ENCODE peak calls at places on chromosomes 1 and 21, in four cellular contexts. M is heart left ventricle, I is neural progenitor cell, R is colonic mucosa. N is an unnamed sample.

GRCh38 chr1:204751883-204752687 is 66.5 kb upstream of the LRRN2 start:
- DNase-seq in M (no peak), R (peak; percentile 86), I (peak; percentile 57), N (no peak)

GRCh38 chr1:185646202-185646683 is 87.9 kb upstream of the HMCN1 start:
- DNase-seq in R (peak; percentile 83), M (no peak), I (peak; percentile 89), N (peak; percentile 64)

GRCh38 chr1:233060595-233060994 is 110.2 kb downstream of the NTPCR start:
- DNase-seq in I (peak; percentile 24), R (no peak), M (no peak), N (no peak)

GRCh38 chr1:54323324-54323739 is 82.9 kb downstream of the SSBP3 start:
- DNase-seq in M (no peak), I (no peak), R (peak; percentile 53), N (no peak)

GRCh38 chr1:18099026-18099425 is 8.6 kb upstream of the IGSF21 start:
- DNase-seq in R (no peak), M (no peak), I (no peak), N (no peak)

GRCh38 chr1:64282353-64282752 is 78.9 kb downstream of the UBE2U start:
- DNase-seq in I (peak; percentile 23), R (no peak), M (no peak), N (no peak)

GRCh38 chr21:42238185-42238934 is 19.4 kb downstream of the ABCG1 start:
- DNase-seq in M (no peak), I (no peak), R (no peak), N (no peak)

GRCh38 chr1:20701446-20701845 is 16.4 kb downstream of the KIF17 start:
- DNase-seq in M (no peak), R (no peak), I (no peak), N (no peak)

GRCh38 chr1:55937840-55938375 is 641.5 kb downstream of the PLPP3 start:
- DNase-seq in M (no peak), I (no peak), R (no peak), N (no peak)

GRCh38 chr1:64886877-64887276 is 79.5 kb downstream of the JAK1 start:
- DNase-seq in R (no peak), M (no peak), I (peak; percentile 91), N (no peak)

GRCh38 chr1:72891976-72892375 is 609.6 kb upstream of the NEGR1 start:
- DNase-seq in M (no peak), I (no peak), R (no peak), N (no peak)

GRCh38 chr21:35340273-35340672 is 291.2 kb upstream of the RUNX1 start:
- DNase-seq in M (no peak), I (no peak), R (no peak), N (no peak)

GRCh38 chr21:14600569-14601308 is 54.6 kb upstream of the SAMSN1 start:
- DNase-seq in I (no peak), R (no peak), M (no peak), N (no peak)

GRCh38 chr1:220420700-220421099 is 107.2 kb upstream of the MARK1 start:
- DNase-seq in M (no peak), R (no peak), I (no peak), N (no peak)

DNA sequence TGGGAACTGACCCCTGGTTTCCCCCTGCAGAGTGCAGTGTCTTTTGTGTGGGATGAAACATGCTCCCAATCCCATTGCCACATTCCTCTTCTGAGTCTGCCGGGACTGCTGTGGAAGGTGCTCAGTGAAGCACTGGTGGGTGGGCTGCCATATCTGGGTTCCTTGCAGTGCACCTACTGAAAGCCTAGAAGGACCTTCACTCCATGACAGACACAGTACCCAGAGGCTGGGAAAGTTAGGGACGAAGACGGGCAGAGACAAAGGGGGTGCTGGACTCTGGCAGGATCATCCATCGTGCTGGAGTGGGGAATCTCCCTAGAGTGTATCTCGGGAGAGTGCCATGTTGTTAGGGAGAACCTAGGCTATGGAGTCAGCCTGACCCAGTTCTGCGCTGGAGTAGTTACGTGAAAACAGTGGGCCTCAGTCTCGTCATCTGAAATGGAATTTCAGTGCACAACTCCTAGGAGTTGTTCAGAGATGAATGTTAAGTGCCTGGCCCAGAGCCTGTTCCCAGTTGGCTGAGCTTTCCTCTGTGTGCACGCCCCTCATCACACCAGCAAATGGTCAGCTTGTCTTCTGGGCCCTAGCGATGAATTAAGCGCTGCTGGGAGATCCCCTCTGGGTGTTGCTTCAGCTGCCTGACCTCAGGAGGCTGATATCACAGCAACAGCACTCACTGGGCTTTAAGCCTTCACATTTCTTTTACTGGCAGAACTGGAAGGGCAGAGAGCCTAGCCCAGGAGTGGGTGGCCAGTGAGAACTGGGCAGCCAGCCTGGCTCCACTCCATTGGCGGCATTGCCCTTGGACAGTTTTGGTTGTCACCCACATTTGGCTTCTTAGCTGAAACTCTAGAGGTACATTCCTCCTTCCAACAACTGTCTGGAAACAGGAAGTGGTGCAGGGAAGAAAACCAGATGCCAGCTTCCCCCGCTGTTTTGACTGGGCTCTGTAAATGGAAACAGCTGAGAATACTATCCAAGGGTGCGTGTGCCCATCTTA is 479.8 kb upstream of the VAMP3 start:
- DNase-seq in M (peak; percentile 68), I (no peak), R (no peak), N (peak; percentile 28)
- TF ChIP-seq CTCF in M (no peak), I (no peak), R (no peak), N (no peak)

DNA sequence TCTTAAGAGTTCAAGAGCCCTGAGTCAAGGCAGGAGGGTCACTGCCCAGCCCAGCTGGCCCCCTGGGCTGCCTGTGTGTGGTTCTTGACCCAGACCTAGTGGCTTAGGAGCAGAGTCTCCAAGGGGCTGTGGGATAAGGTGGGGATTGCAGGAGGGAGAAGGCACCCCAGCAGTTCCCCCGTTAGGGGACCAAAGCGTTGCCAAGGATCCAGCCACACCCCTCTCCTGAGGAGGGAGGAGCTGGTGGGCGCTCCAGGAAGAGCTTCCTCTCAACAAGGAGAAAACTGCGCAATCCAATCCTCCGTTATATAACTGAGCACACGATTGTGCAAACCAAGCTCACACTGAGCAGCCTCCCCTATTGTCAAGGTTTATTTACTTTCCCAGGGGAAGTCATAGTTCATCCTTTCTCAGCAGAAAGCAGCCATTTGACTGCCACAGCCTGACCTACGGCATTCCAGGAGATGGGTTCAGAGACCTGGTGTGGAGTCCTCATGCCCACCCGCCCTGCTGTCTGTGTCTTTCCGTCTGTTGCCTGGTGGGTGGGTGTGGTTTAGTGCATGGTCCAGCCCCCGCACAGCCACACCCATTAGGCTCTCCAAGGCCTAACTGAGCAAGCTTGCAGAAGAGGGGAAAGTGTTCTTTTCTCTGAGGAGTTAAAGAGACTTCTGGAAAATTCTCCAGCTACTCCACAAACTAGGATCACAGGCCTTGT is 3.5 kb downstream of the EPHX1 start:
- DNase-seq in I (peak; percentile 37), R (peak; percentile 76), M (peak; percentile 80), N (peak; percentile 66)
- H3K4me1 ChIP-seq in I (peaks cover 47% of the 10 kb centered on the region), R (peaks cover 35% of the 10 kb centered on the region), M (peaks cover 27% of the 10 kb centered on the region), N (peaks cover 48% of the 10 kb centered on the region)

GRCh38 chr1:47232187-47232874 is at the start of gene TAL1:
- DNase-seq in I (peak; percentile 66), M (peak; percentile 56), R (no peak), N (no peak)
- H3K4me3 ChIP-seq in I (peak within 1 kb of the TSS; percentile 38), M (peak within 1 kb of the TSS; percentile 70), R (peak within 1 kb of the TSS; percentile 13), N (peak within 1 kb of the TSS; percentile 74)

DNA sequence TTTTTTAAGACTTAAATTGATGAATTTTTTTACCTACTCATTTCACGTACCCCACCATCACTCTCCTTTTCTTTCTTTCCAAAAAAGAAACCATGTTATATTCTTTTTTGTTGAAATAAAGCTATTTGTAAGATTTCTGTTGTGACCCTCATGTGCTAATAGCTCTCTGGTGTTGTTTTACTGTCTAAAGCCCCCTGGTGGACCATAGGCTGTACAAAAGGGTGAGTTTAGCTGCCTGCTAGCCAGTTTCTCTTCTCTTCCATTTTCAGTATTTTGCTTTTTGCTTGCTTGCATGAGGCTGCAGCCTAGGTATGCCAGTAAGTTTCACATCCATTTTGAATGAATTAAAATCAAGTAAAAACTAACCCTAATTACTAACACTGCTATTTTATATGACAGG is 15.6 kb upstream of the VAMP3 start:
- DNase-seq in R (no peak), I (peak; percentile 43), M (no peak), N (no peak)
- TF ChIP-seq CTCF in R (no peak), I (peak; percentile 63), M (no peak), N (no peak)

GRCh38 chr1:25804964-25805862 is 5.2 kb downstream of the SELENON start:
- DNase-seq in M (peak; percentile 42), I (no peak), R (no peak), N (no peak)

GRCh38 chr1:25804244-25804963 is 4.4 kb downstream of the SELENON start:
- DNase-seq in R (no peak), M (peak; percentile 42), I (peak; percentile 25), N (no peak)

GRCh38 chr1:25807480-25808390 is 7.7 kb downstream of the SELENON start:
- DNase-seq in M (peak; percentile 58), R (no peak), I (no peak), N (no peak)

GRCh38 chr1:25806418-25806817 is 6.4 kb downstream of the SELENON start:
- DNase-seq in M (peak; percentile 79), R (no peak), I (no peak), N (no peak)

GRCh38 chr1:25805863-25806225 is 5.9 kb downstream of the SELENON start:
- DNase-seq in I (no peak), R (no peak), M (peak; percentile 71), N (no peak)
- H3K4me1 ChIP-seq in I (peaks cover 25% of the 10 kb centered on the region), R (no peaks in the 10 kb centered on the region), M (peaks cover 6% of the 10 kb centered on the region), N (peaks cover 15% of the 10 kb centered on the region)

GRCh38 chr1:37184789-37185188 is 150.5 kb upstream of the GRIK3 start:
- DNase-seq in I (no peak), M (no peak), R (no peak), N (no peak)
- H3K4me3 ChIP-seq in I (no peak overlapping the region), M (no peak overlapping the region), R (no peak overlapping the region), N (no peak overlapping the region)

N was measured in lung.